ENCODE peak calls at places on chromosomes 7 and 10, in six cellular contexts. S is mesenteric fat pad, U is amniotic stem cell, P is islet precursor cell, O is bronchial epithelial cell, H is T-helper 2 cell. M is an unnamed sample.

GRCh38 chr7:77649950-77650349 is 46.3 kb upstream of the RSBN1L start:
- DNase-seq in S (no peak), U (no peak), P (no peak), O (peak; percentile 26), H (no peak), M (peak; percentile 24)

GRCh38 chr10:93859049-93859655 is 34.6 kb upstream of the SLC35G1 start:
- DNase-seq in S (no peak), U (no peak), P (no peak), O (peak; percentile 12), H (no peak), M (peak; percentile 35)

GRCh38 chr10:49552277-49552676 is 13.4 kb upstream of the ERCC6 start:
- DNase-seq in S (no peak), U (peak; percentile 95), P (peak; percentile 65), O (peak; percentile 95), H (no peak), M (peak; percentile 100)

GRCh38 chr7:18754766-18755165 is 259.2 kb downstream of the HDAC9 start:
- DNase-seq in S (no peak), U (no peak), P (no peak), O (no peak), H (no peak), M (peak; percentile 39)

GRCh38 chr7:80387634-80388033 is 124.2 kb downstream of the GNAT3 start:
- DNase-seq in S (no peak), U (no peak), P (peak; percentile 60), O (peak; percentile 40), H (no peak), M (no peak)

GRCh38 chr10:97465982-97466381 is 20.0 kb downstream of the ZDHHC16 start:
- DNase-seq in S (peak; percentile 67), U (no peak), P (peak; percentile 37), O (no peak), H (no peak), M (no peak)

GRCh38 chr7:111096997-111097396 is 6.1 kb downstream of the LRRN3 start:
- DNase-seq in S (no peak), U (no peak), P (no peak), O (no peak), H (no peak), M (no peak)

GRCh38 chr10:73359492-73359891 is 828 bp upstream of the CFAP70 start:
- DNase-seq in S (no peak), U (no peak), P (no peak), O (peak; percentile 21), H (no peak), M (peak; percentile 56)

GRCh38 chr10:24479806-24480205 is 243.9 kb downstream of the ARHGAP21 start:
- DNase-seq in S (no peak), U (no peak), P (no peak), O (no peak), H (no peak), M (no peak)

GRCh38 chr7:5607958-5608656 is 173.4 kb downstream of the RNF216 start:
- DNase-seq in S (no peak), U (no peak), P (peak; percentile 83), O (peak; percentile 91), H (no peak), M (peak; percentile 59)

GRCh38 chr7:139871820-139872219 is 42.8 kb downstream of the TBXAS1 start:
- DNase-seq in S (no peak), U (no peak), P (no peak), O (no peak), H (no peak), M (no peak)

GRCh38 chr10:93150289-93150688 is 76.6 kb downstream of the CYP26A1 start:
- DNase-seq in S (no peak), U (no peak), P (no peak), O (peak; percentile 87), H (no peak), M (peak; percentile 72)

GRCh38 chr7:99997545-99998137 is 17.8 kb upstream of the ZKSCAN1 start:
- DNase-seq in S (no peak), U (no peak), P (peak; percentile 62), O (no peak), H (peak; percentile 46), M (no peak)

GRCh38 chr7:93530701-93531100 is 43.8 kb downstream of the CALCR start:
- DNase-seq in S (no peak), U (no peak), P (no peak), O (no peak), H (no peak), M (no peak)

M was measured in PC-3.